ENCODE peak calls at places on chromosome 13, in five cellular contexts. One of them, this sample, is unnamed.

GRCh38 chr13:59746291-59746962 is 417.3 kb downstream of the DIAPH3 start:
- DNase-seq in astrocyte of the cerebellum: peak; percentile 26
- DNase-seq in fibroblast of lung: peak; percentile 84
- DNase-seq in coronary artery: no peak
- DNase-seq in lung: no peak
- DNase-seq in this sample: no peak

GRCh38 chr13:81986308-81986707 is 1645.4 kb upstream of the SPRY2 start:
- DNase-seq in astrocyte of the cerebellum: no peak
- DNase-seq in fibroblast of lung: no peak
- DNase-seq in coronary artery: no peak
- DNase-seq in lung: no peak
- DNase-seq in this sample: no peak

GRCh38 chr13:75339635-75340374 is 142.2 kb downstream of the TBC1D4 start:
- DNase-seq in astrocyte of the cerebellum: no peak
- DNase-seq in fibroblast of lung: no peak
- DNase-seq in coronary artery: no peak
- DNase-seq in lung: no peak
- DNase-seq in this sample: no peak

GRCh38 chr13:26050568-26051230 is 1.1 kb downstream of the SHISA2 start:
- DNase-seq in astrocyte of the cerebellum: no peak
- DNase-seq in fibroblast of lung: peak; percentile 48
- DNase-seq in coronary artery: no peak
- DNase-seq in lung: peak; percentile 31
- DNase-seq in this sample: peak; percentile 49

GRCh38 chr13:47890146-47890814 is 110.8 kb downstream of the SUCLA2 start:
- DNase-seq in astrocyte of the cerebellum: no peak
- DNase-seq in fibroblast of lung: no peak
- DNase-seq in coronary artery: no peak
- DNase-seq in lung: no peak
- DNase-seq in this sample: no peak

GRCh38 chr13:33676045-33676699 is 141.8 kb upstream of the RFC3 start:
- DNase-seq in astrocyte of the cerebellum: no peak
- DNase-seq in fibroblast of lung: no peak
- DNase-seq in coronary artery: no peak
- DNase-seq in lung: no peak
- DNase-seq in this sample: no peak

GRCh38 chr13:39266426-39266825 is 228.2 kb downstream of the NHLRC3 start:
- DNase-seq in astrocyte of the cerebellum: no peak
- DNase-seq in fibroblast of lung: peak; percentile 16
- DNase-seq in coronary artery: no peak
- DNase-seq in lung: no peak
- DNase-seq in this sample: no peak

GRCh38 chr13:45466359-45466758 is 1.6 kb downstream of the COG3 start:
- DNase-seq in astrocyte of the cerebellum: no peak
- DNase-seq in fibroblast of lung: no peak
- DNase-seq in coronary artery: no peak
- DNase-seq in lung: no peak
- DNase-seq in this sample: no peak

GRCh38 chr13:96090240-96091101 is 564 bp downstream of the HS6ST3 start:
- DNase-seq in astrocyte of the cerebellum: no peak
- DNase-seq in fibroblast of lung: peak; percentile 10
- DNase-seq in coronary artery: no peak
- DNase-seq in lung: no peak
- DNase-seq in this sample: no peak

GRCh38 chr13:28493740-28494536 is 990 bp downstream of the FLT1 start:
- DNase-seq in astrocyte of the cerebellum: no peak
- DNase-seq in fibroblast of lung: no peak
- DNase-seq in coronary artery: no peak
- DNase-seq in lung: no peak
- DNase-seq in this sample: no peak

GRCh38 chr13:71626396-71626795 is 240.6 kb downstream of the DACH1 start:
- DNase-seq in astrocyte of the cerebellum: no peak
- DNase-seq in fibroblast of lung: no peak
- DNase-seq in coronary artery: no peak
- DNase-seq in lung: no peak
- DNase-seq in this sample: no peak

GRCh38 chr13:79432992-79433391 is 26.9 kb upstream of the RBM26 start:
- DNase-seq in astrocyte of the cerebellum: no peak
- DNase-seq in fibroblast of lung: no peak
- DNase-seq in coronary artery: no peak
- DNase-seq in lung: no peak
- DNase-seq in this sample: no peak

GRCh38 chr13:101434486-101434885 is 18.0 kb upstream of the ITGBL1 start:
- DNase-seq in astrocyte of the cerebellum: no peak
- DNase-seq in fibroblast of lung: peak; percentile 81
- DNase-seq in coronary artery: no peak
- DNase-seq in lung: no peak
- DNase-seq in this sample: no peak

GRCh38 chr13:51519839-51520238 is 64.4 kb upstream of the WDFY2 start:
- DNase-seq in astrocyte of the cerebellum: no peak
- DNase-seq in fibroblast of lung: peak; percentile 39
- DNase-seq in coronary artery: no peak
- DNase-seq in lung: no peak
- DNase-seq in this sample: no peak

GRCh38 chr13:101700598-101700997 is 248.1 kb downstream of the ITGBL1 start:
- DNase-seq in astrocyte of the cerebellum: peak; percentile 49
- DNase-seq in fibroblast of lung: peak; percentile 25
- DNase-seq in coronary artery: no peak
- DNase-seq in lung: no peak
- DNase-seq in this sample: no peak

GRCh38 chr13:36973621-36974268 is 25.4 kb downstream of the ALG5 start:
- DNase-seq in astrocyte of the cerebellum: no peak
- DNase-seq in fibroblast of lung: no peak
- DNase-seq in coronary artery: no peak
- DNase-seq in lung: no peak
- DNase-seq in this sample: no peak

GRCh38 chr13:56247692-56248091 is 893.0 kb upstream of the PRR20A start:
- DNase-seq in astrocyte of the cerebellum: no peak
- DNase-seq in fibroblast of lung: no peak
- DNase-seq in coronary artery: no peak
- DNase-seq in lung: no peak
- DNase-seq in this sample: no peak

DNA sequence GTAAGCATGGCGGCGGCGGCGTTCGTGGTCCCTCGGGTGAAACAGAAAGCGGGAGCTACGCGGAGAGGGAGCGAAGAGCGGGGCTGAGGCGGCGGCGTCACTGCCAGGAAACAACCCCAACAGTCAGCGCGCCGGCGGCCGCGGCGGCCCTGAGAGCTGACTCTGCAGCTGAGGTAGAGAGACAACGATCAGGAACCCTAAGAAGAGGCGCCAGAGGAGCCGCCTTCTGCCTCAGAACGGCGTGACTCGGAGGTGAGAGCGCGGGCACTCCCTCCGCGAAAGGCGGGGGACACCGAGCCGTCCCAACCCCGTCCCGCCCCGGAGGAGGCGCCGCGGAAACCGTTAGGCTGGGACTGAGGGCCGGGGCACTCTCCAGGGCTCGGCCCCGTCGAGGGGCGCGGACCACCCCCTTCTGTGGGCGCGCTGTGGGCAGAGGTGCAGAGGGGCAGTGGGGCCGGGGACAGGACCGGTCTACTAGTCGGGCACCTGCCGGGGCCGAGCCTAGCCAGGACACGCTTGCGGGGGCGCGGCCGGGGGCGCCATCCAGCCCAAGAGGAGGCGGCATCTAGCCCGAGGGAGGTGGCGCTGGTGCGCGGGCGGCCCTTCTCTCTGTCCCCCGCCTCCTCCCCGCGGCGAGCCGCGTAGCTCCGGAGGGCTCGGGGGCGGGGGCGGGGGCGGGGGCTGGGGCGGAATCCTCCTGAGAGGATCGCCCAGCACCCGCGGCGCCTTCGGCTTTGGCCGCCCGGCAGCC is 389 bp downstream of the FNDC3A start:
- DNase-seq in astrocyte of the cerebellum: peak; percentile 46
- DNase-seq in fibroblast of lung: peak; percentile 78
- DNase-seq in coronary artery: peak; percentile 89
- DNase-seq in lung: peak; percentile 80
- DNase-seq in this sample: peak; percentile 88
- TF ChIP-seq CTCF in astrocyte of the cerebellum: no peak
- TF ChIP-seq CTCF in fibroblast of lung: no peak
- TF ChIP-seq CTCF in coronary artery: no peak
- TF ChIP-seq CTCF in lung: no peak
- TF ChIP-seq CTCF in this sample: no peak

DNA sequence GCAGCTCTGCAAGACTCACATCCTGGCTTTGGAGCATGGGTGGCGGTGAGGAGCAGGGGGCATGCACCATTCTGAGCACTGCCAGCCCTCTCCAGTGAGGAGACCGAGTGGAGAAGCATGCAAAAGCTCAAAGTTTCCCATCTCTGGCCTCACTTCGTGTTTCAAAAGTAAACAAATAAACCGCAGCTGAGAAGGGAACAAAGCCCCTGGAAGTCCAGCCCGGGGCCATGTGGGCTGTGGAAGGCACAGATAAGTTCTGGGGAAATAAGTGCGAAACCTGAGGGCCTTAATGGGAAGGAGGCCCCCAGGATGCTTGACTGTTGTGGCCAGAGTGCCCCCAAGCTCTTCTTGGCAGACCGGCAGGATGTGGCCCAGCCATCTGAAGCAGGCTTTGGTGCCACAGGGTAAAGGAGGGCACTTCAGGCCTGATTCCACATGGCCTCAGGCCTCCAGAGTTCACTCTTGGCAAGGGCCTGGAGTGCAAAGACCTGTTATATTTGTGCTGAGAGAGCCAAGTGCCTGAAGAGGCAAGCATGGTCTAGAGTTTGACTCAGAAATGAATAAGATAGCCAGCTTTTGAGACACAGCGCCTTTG is 1.2 kb downstream of the MEDAG start:
- DNase-seq in astrocyte of the cerebellum: no peak
- DNase-seq in fibroblast of lung: peak; percentile 59
- DNase-seq in coronary artery: no peak
- DNase-seq in lung: no peak
- DNase-seq in this sample: no peak
- H3K4me3 ChIP-seq in astrocyte of the cerebellum: peak overlapping the region; percentile 24
- H3K4me3 ChIP-seq in fibroblast of lung: peak overlapping the region; percentile 40
- H3K4me3 ChIP-seq in coronary artery: peak overlapping the region; percentile 79
- H3K4me3 ChIP-seq in lung: no peak overlapping the region
- H3K4me3 ChIP-seq in this sample: peak overlapping the region; percentile 50

GRCh38 chr13:40564342-40564997 is 102.0 kb downstream of the FOXO1 start:
- DNase-seq in astrocyte of the cerebellum: no peak
- DNase-seq in fibroblast of lung: no peak
- DNase-seq in coronary artery: no peak
- DNase-seq in lung: no peak
- DNase-seq in this sample: no peak
- TF ChIP-seq CTCF in astrocyte of the cerebellum: peak; percentile 12
- TF ChIP-seq CTCF in fibroblast of lung: no peak
- TF ChIP-seq CTCF in coronary artery: no peak
- TF ChIP-seq CTCF in lung: no peak
- TF ChIP-seq CTCF in this sample: no peak

GRCh38 chr13:99995104-99995502 is 13.5 kb downstream of the ZIC2 start:
- DNase-seq in astrocyte of the cerebellum: no peak
- DNase-seq in fibroblast of lung: no peak
- DNase-seq in coronary artery: no peak
- DNase-seq in lung: no peak
- DNase-seq in this sample: no peak

GRCh38 chr13:99996177-99996705 is 14.7 kb downstream of the ZIC2 start:
- DNase-seq in astrocyte of the cerebellum: no peak
- DNase-seq in fibroblast of lung: no peak
- DNase-seq in coronary artery: no peak
- DNase-seq in lung: no peak
- DNase-seq in this sample: no peak

GRCh38 chr13:99997702-99998219 is 16.2 kb downstream of the ZIC2 start:
- DNase-seq in astrocyte of the cerebellum: no peak
- DNase-seq in fibroblast of lung: no peak
- DNase-seq in coronary artery: no peak
- DNase-seq in lung: no peak
- DNase-seq in this sample: no peak

GRCh38 chr13:99995503-99996176 is 14.1 kb downstream of the ZIC2 start:
- DNase-seq in astrocyte of the cerebellum: no peak
- DNase-seq in fibroblast of lung: no peak
- DNase-seq in coronary artery: no peak
- DNase-seq in lung: no peak
- DNase-seq in this sample: no peak

DNA sequence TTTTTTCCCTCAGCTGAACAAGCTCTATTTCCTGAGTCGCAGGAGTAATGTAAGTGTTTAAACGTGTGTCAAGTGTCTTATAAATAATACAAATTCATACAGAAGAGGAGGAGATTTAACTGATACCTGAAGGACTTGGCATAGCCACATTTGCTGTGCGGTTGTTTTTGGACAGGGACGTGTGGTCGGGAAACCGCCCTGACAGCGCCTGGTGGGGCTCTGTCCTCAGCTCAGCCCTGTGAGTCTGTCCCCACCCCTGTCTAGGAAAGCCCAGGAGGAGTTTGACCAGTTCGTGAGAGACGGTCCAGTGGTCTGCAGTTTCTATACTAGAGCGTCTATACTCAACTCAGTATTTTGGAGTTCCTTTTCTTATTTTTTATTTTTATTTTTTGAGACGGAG is 16.7 kb downstream of the ZIC2 start:
- DNase-seq in astrocyte of the cerebellum: no peak
- DNase-seq in fibroblast of lung: no peak
- DNase-seq in coronary artery: no peak
- DNase-seq in lung: no peak
- DNase-seq in this sample: no peak
- H3K4me3 ChIP-seq in astrocyte of the cerebellum: no peak overlapping the region
- H3K4me3 ChIP-seq in fibroblast of lung: no peak overlapping the region
- H3K4me3 ChIP-seq in coronary artery: no peak overlapping the region
- H3K4me3 ChIP-seq in lung: no peak overlapping the region
- H3K4me3 ChIP-seq in this sample: no peak overlapping the region